ENCODE peak calls at places on chromosome 11, in four cellular contexts. U, J, Z and S are unnamed samples.

GRCh38 chr11:93169950-93170561 is 27.7 kb downstream of the SLC36A4 start:
- DNase-seq in U (no peak), J (peak), Z (no peak), S (no peak)

GRCh38 chr11:125079878-125080530 is 16.9 kb downstream of the SLC37A2 start:
- DNase-seq in U (no peak), J (no peak), Z (no peak), S (no peak)

GRCh38 chr11:10916674-10917073 is 58.8 kb upstream of the ZBED5 start:
- DNase-seq in U (no peak), J (no peak), Z (no peak), S (no peak)

GRCh38 chr11:44941286-44942021 is 9.2 kb downstream of the TP53I11 start:
- DNase-seq in U (no peak), J (no peak), Z (no peak), S (no peak)

GRCh38 chr11:72642815-72643511 is 31.3 kb downstream of the PDE2A start:
- DNase-seq in U (peak), J (peak), Z (no peak), S (peak)

GRCh38 chr11:19803506-19803998 is 90.9 kb downstream of the NAV2 start:
- DNase-seq in U (no peak), J (no peak), Z (no peak), S (peak)

GRCh38 chr11:11444027-11444799 is 91.2 kb upstream of the CSNK2A3 start:
- DNase-seq in U (no peak), J (no peak), Z (no peak), S (no peak)

GRCh38 chr11:114261791-114262190 is 34.4 kb upstream of the NNMT start:
- DNase-seq in U (no peak), J (no peak), Z (no peak), S (no peak)

GRCh38 chr11:32991898-32992297 is 23.8 kb upstream of the DEPDC7 start:
- DNase-seq in U (no peak), J (no peak), Z (no peak), S (no peak)

GRCh38 chr11:73576226-73576625 is 21.7 kb downstream of the FAM168A start:
- DNase-seq in U (no peak), J (no peak), Z (peak), S (no peak)

GRCh38 chr11:35930466-35930865 is 13.4 kb upstream of the LDLRAD3 start:
- DNase-seq in U (no peak), J (no peak), Z (no peak), S (no peak)

GRCh38 chr11:64266339-64266738 is 15.0 kb downstream of the PLCB3 start:
- DNase-seq in U (no peak), J (no peak), Z (no peak), S (no peak)

GRCh38 chr11:34266987-34267386 is 90.8 kb downstream of the ABTB2 start:
- DNase-seq in U (no peak), J (no peak), Z (peak), S (no peak)

GRCh38 chr11:69832561-69833413 is 13.6 kb upstream of the FGF3 start:
- DNase-seq in U (no peak), J (no peak), Z (no peak), S (no peak)

GRCh38 chr11:92781151-92781550 is 188.3 kb upstream of the MTNR1B start:
- DNase-seq in U (no peak), J (no peak), Z (no peak), S (no peak)

GRCh38 chr11:35366798-35367197 is 52.6 kb downstream of the SLC1A2 start:
- DNase-seq in U (no peak), J (no peak), Z (no peak), S (no peak)

GRCh38 chr11:117535870-117536411 is 208.3 kb downstream of the CEP164 start:
- DNase-seq in U (no peak), J (no peak), Z (peak), S (peak)

GRCh38 chr11:83158965-83159900 is 2.3 kb downstream of the PCF11 start:
- DNase-seq in U (no peak), J (no peak), Z (no peak), S (no peak)

GRCh38 chr11:12482839-12483238 is 105.5 kb downstream of the PARVA start:
- DNase-seq in U (no peak), J (no peak), Z (no peak), S (no peak)

GRCh38 chr11:118696673-118697226 is 17.3 kb upstream of the TREH start:
- DNase-seq in U (no peak), J (no peak), Z (no peak), S (no peak)

GRCh38 chr11:67276821-67277230 is 10.6 kb downstream of the GRK2 start:
- DNase-seq in U (peak), J (peak), Z (no peak), S (no peak)

GRCh38 chr11:80993561-80993960 is 1552.7 kb upstream of the TENM4 start:
- DNase-seq in U (no peak), J (no peak), Z (no peak), S (no peak)

GRCh38 chr11:62383822-62384221 is 35.0 kb upstream of the SCGB1A1 start:
- DNase-seq in U (no peak), J (no peak), Z (no peak), S (no peak)

GRCh38 chr11:12410006-12410728 is 32.8 kb downstream of the PARVA start:
- DNase-seq in U (no peak), J (no peak), Z (peak), S (no peak)

GRCh38 chr11:19187880-19188279 is 13.9 kb downstream of the CSRP3 start:
- DNase-seq in U (no peak), J (no peak), Z (peak), S (no peak)

GRCh38 chr11:37006563-37006962 is 408.5 kb upstream of the RAG2 start:
- DNase-seq in U (no peak), J (no peak), Z (no peak), S (no peak)

GRCh38 chr11:80595011-80595410 is 1154.2 kb upstream of the TENM4 start:
- DNase-seq in U (no peak), J (peak), Z (no peak), S (no peak)

GRCh38 chr11:103530257-103530656 is 421.0 kb downstream of the DYNC2H1 start:
- DNase-seq in U (no peak), J (no peak), Z (no peak), S (no peak)

GRCh38 chr11:130181295-130182272 is 22.0 kb downstream of the ST14 start:
- DNase-seq in U (no peak), J (peak), Z (no peak), S (peak)

GRCh38 chr11:69670158-69670845 is 4.9 kb downstream of the LTO1 start:
- DNase-seq in U (peak), J (peak), Z (peak), S (peak)

GRCh38 chr11:73446766-73447165 is 70.6 kb downstream of the RELT start:
- DNase-seq in U (no peak), J (no peak), Z (no peak), S (no peak)

GRCh38 chr11:92948116-92948515 is 21.3 kb upstream of the MTNR1B start:
- DNase-seq in U (no peak), J (no peak), Z (no peak), S (no peak)

GRCh38 chr11:77175869-77176539 is 48.0 kb downstream of the MYO7A start:
- DNase-seq in U (no peak), J (peak), Z (no peak), S (no peak)

GRCh38 chr11:108221401-108221800 is 1.0 kb downstream of the NPAT start:
- DNase-seq in U (no peak), J (no peak), Z (no peak), S (no peak)

GRCh38 chr11:34192481-34193401 is 87.3 kb downstream of the NAT10 start:
- DNase-seq in U (peak), J (peak), Z (no peak), S (no peak)